ENCODE peak calls at places on chromosomes 13 and 19, in ten cellular contexts. O is transverse colon, I is spleen, H is stomach, T is upper lobe of left lung, U is endothelial cell of umbilical vein, G is breast epithelium, P is sigmoid colon, C is K562, B is GM12878. K is an unnamed sample.

GRCh38 chr13:33207616-33207964 is 78.0 kb downstream of the STARD13 start:
- DNase-seq in O (no peak), I (no peak), H (no peak), T (no peak), U (peak), G (no peak), P (no peak), C (no peak), B (no peak), K (no peak)

GRCh38 chr19:38266070-38266469 is 1.7 kb downstream of the SPINT2 start:
- DNase-seq in O (no peak), I (no peak), H (no peak), T (peak), U (no peak), G (peak), P (no peak), C (no peak), B (no peak), K (no peak)

GRCh38 chr13:30346159-30346788 is 38.9 kb upstream of the KATNAL1 start:
- DNase-seq in O (peak), I (peak), H (peak), T (peak), U (no peak), G (no peak), P (no peak), C (no peak), B (peak), K (no peak)

GRCh38 chr13:110722971-110723370 is 9.5 kb downstream of the ING1 start:
- DNase-seq in O (no peak), I (no peak), H (no peak), T (no peak), U (no peak), G (no peak), P (no peak), C (no peak), B (no peak), K (no peak)

GRCh38 chr19:55225415-55225958 is 3.1 kb downstream of the TMEM86B start:
- DNase-seq in O (no peak), I (no peak), H (no peak), T (no peak), U (no peak), G (no peak), P (no peak), C (no peak), B (no peak), K (no peak)

GRCh38 chr13:25977671-25978070 is 74.1 kb downstream of the SHISA2 start:
- DNase-seq in O (no peak), I (no peak), H (no peak), T (no peak), U (peak), G (no peak), P (no peak), C (no peak), B (no peak), K (no peak)

GRCh38 chr13:47480121-47480520 is 521.0 kb downstream of the SUCLA2 start:
- DNase-seq in O (no peak), I (no peak), H (no peak), T (no peak), U (no peak), G (no peak), P (no peak), C (no peak), B (no peak), K (no peak)

GRCh38 chr13:31790992-31791391 is 51.7 kb downstream of the RXFP2 start:
- DNase-seq in O (no peak), I (no peak), H (no peak), T (no peak), U (no peak), G (no peak), P (no peak), C (no peak), B (no peak), K (no peak)

GRCh38 chr19:5031231-5032100 is 62.6 kb downstream of the KDM4B start:
- DNase-seq in O (peak), I (peak), H (peak), T (peak), U (peak), G (peak), P (peak), C (peak), B (peak), K (no peak)

GRCh38 chr13:71866173-71867091 is 572 bp downstream of the DACH1 start:
- DNase-seq in O (peak), I (peak), H (peak), T (peak), U (peak), G (peak), P (no peak), C (no peak), B (no peak), K (no peak)

GRCh38 chr19:8569066-8569761 is 8.0 kb downstream of the MYO1F start:
- DNase-seq in O (peak), I (peak), H (peak), T (peak), U (no peak), G (no peak), P (no peak), C (peak), B (peak), K (no peak)

GRCh38 chr13:97212540-97213146 is 9.5 kb upstream of the MBNL2 start:
- DNase-seq in O (peak), I (no peak), H (peak), T (no peak), U (peak), G (no peak), P (no peak), C (peak), B (no peak), K (no peak)

GRCh38 chr13:29550589-29550988 is 44.9 kb downstream of the SLC7A1 start:
- DNase-seq in O (no peak), I (no peak), H (no peak), T (no peak), U (no peak), G (no peak), P (no peak), C (no peak), B (no peak), K (no peak)

GRCh38 chr19:37778613-37779138 is 710 bp downstream of the ZNF573 start:
- DNase-seq in O (peak), I (no peak), H (no peak), T (no peak), U (no peak), G (no peak), P (no peak), C (peak), B (no peak), K (no peak)

GRCh38 chr13:28585557-28585956 is 73.4 kb upstream of the POMP start:
- DNase-seq in O (no peak), I (no peak), H (no peak), T (no peak), U (no peak), G (no peak), P (no peak), C (no peak), B (no peak), K (no peak)

GRCh38 chr13:106113796-106114195 is 421.7 kb downstream of the EFNB2 start:
- DNase-seq in O (no peak), I (no peak), H (no peak), T (no peak), U (no peak), G (no peak), P (no peak), C (no peak), B (no peak), K (no peak)

GRCh38 chr13:68232351-68233130 is 1002.4 kb upstream of the PCDH9 start:
- DNase-seq in O (no peak), I (no peak), H (no peak), T (no peak), U (no peak), G (no peak), P (no peak), C (no peak), B (no peak), K (no peak)

GRCh38 chr13:110388141-110388943 is 81.3 kb downstream of the COL4A2 start:
- DNase-seq in O (peak), I (no peak), H (no peak), T (peak), U (no peak), G (no peak), P (peak), C (no peak), B (no peak), K (no peak)

GRCh38 chr13:37109080-37109678 is 3.7 kb upstream of the CSNK1A1L start:
- DNase-seq in O (no peak), I (no peak), H (no peak), T (no peak), U (peak), G (no peak), P (no peak), C (peak), B (no peak), K (no peak)

GRCh38 chr13:57631607-57632275 is at the start of gene PCDH17:
- DNase-seq in O (peak), I (peak), H (peak), T (no peak), U (peak), G (peak), P (no peak), C (no peak), B (no peak), K (no peak)

GRCh38 chr19:11152318-11153062 is 3.1 kb downstream of the SPC24 start:
- DNase-seq in O (peak), I (no peak), H (peak), T (peak), U (peak), G (peak), P (peak), C (no peak), B (no peak), K (no peak)

GRCh38 chr19:33096005-33096404 is 15.0 kb downstream of the GPATCH1 start:
- DNase-seq in O (no peak), I (no peak), H (no peak), T (no peak), U (no peak), G (no peak), P (no peak), C (no peak), B (no peak), K (no peak)

GRCh38 chr13:99967884-99968520 is 3.6 kb downstream of the ZIC5 start:
- DNase-seq in O (no peak), I (no peak), H (no peak), T (no peak), U (no peak), G (no peak), P (peak), C (no peak), B (no peak), K (no peak)
- H3K4me3 ChIP-seq in O (no peak), I (peak), H (peak), T (no peak), U (no peak), G (peak), P (peak), C (no peak), B (no peak), K (peak)

DNA sequence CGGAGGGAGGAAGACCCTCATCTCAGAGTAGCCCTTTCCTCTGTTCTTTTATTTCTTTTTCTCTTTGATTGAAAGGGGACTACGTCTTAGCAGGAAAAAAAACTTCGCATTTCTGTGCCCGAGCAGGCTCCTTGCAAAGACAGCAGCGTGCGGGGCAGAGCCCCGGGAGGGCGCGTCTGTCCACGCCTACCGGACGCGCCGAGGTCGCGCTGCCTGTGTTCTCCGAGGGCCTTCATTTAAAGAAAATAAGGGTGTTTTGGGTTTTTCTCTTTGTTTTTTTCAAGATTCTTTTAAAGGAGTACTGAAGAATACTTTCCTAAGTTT is 29.2 kb downstream of the CERS1 start:
- DNase-seq in O (no peak), I (no peak), H (no peak), T (no peak), U (no peak), G (no peak), P (no peak), C (no peak), B (no peak), K (no peak)
- TF ChIP-seq POLR2AphosphoS5 in O (no peak), I (no peak), H (no peak), T (no peak), U (no peak), G (no peak), P (no peak), C (peak), B (no peak), K (no peak)

DNA sequence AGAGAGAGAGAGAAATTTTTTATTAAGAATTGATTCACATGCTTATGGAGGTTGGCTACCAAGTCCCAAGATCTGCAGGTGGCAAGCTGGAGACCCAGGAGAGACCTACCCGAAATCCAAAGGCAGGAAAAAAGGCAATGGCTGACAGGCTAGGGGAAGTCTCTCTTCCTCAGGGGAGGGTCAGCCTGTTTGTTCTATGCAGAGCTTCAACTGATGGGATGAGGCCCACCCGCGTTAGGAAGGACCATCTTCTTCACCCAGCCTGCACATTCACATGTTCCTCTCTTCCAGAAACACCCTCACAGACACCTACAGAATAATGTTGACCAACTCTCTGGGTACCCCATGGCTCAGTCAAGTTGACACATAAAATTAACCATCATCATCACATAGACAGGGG is 65.3 kb upstream of the SERP2 start:
- DNase-seq in O (no peak), I (no peak), H (no peak), T (no peak), U (no peak), G (no peak), P (no peak), C (no peak), B (no peak), K (peak)
- TF ChIP-seq POLR2A in O (no peak), I (no peak), H (no peak), T (no peak), U (no peak), G (no peak), P (no peak), C (no peak), B (no peak), K (no peak)

DNA sequence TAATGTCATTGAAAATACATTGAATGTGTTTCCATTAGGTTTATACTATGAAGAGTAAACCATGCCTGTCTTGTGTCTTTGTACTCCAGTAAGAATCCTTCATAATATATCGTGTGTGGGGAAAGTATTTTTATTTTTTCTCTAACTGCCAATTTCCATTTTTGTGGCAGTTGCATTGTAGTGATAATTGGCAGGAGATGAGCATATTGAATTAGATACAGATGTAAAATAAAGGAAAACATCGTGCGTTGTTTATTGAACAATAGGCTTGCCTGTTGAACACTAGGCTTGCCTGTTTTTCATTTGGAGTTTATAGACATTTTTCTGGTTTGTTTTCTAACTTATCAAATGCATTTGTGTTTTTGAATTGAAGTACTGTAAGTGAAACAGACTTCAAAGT is 218.9 kb downstream of the NBEA start:
- DNase-seq in O (no peak), I (no peak), H (no peak), T (no peak), U (no peak), G (no peak), P (no peak), C (no peak), B (no peak), K (no peak)
- H3K4me3 ChIP-seq in O (no peak), I (no peak), H (no peak), T (no peak), U (no peak), G (no peak), P (no peak), C (no peak), B (no peak), K (no peak)

DNA sequence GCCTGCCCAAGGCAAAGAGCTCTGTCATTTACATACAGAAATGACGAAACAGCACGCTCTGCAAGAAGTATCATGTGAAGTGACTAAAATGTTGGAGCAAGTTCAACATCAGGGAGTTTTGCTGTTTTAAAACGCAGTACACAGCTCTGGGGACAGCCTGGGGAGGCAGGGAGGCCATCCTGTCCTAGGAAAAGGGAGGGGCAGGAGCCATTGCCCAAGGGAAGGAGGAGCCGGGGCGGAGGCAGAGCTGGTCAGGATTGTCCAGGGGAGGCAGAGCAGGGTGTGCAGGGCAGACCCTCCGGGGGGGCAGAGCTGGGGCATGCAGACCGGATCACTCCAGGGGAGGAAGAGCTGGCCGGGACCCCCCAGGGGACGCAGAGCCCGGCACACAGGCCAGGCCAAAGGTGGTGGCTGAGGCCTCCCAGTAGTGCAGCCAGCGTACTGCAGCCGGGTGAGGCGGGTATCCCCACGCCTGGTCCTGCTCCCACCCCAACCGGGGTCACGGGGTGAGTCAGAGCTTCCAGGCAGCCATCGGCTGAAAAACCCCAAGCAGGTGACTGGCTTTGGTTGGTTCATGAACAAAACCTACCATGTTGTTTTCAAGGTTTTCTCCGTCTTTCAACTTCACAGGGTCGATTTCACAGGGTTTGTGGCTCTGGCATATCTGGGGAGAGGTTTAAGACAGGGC is 41.9 kb upstream of the C13orf46 start:
- DNase-seq in O (peak), I (no peak), H (peak), T (peak), U (no peak), G (no peak), P (no peak), C (no peak), B (no peak), K (no peak)
- TF ChIP-seq POLR2AphosphoS5 in O (no peak), I (peak), H (no peak), T (no peak), U (peak), G (no peak), P (no peak), C (no peak), B (no peak), K (peak)

GRCh38 chr19:12497032-12497431 is 12.4 kb upstream of the ZNF709 start:
- DNase-seq in O (no peak), I (no peak), H (no peak), T (no peak), U (no peak), G (no peak), P (no peak), C (no peak), B (no peak), K (no peak)

GRCh38 chr19:12496480-12496879 is 11.9 kb upstream of the ZNF709 start:
- DNase-seq in O (no peak), I (no peak), H (no peak), T (no peak), U (no peak), G (no peak), P (no peak), C (no peak), B (no peak), K (no peak)

GRCh38 chr19:12494260-12494860 is 9.7 kb upstream of the ZNF709 start:
- DNase-seq in O (no peak), I (no peak), H (no peak), T (no peak), U (no peak), G (no peak), P (no peak), C (no peak), B (no peak), K (no peak)

DNA sequence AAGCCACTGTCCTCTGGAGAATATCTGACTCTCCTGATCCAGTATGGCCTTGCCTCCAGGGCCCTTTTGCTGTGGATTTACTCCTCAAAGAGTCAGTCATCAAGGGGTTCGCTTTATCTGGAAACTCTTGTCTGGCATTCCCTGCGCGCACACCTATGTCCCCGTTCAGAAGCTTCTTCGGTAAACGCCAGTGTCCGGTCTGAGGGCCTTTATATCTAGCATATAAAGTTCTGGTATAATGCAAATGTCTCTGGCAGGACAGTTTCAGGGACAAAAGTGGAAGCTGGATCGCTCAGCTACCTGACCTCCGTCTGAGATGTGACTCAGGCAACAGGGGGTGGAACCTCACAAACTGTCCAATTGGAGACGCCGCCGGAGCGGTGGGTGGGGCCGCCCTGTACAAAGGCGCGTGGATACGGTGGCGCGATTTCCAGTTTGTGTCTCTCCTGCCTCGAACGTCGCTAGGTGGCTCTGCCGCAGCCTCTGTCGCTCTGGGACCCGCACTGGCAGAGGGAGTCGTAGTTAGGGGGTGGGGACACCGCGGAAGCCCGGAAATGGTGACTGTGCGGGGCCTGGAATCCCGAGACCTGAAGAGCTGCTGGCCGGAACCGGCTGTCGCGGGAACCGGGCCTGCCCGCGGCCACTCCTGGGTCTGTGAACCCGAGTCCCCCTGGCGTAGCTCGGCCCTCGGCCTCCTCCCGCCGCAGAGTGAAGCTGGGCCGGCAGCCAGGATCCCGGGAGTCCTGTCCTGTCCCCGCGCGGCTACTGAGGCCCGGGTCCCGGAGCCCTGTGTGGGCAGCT is 10.6 kb upstream of the ZNF709 start:
- DNase-seq in O (peak), I (peak), H (peak), T (peak), U (peak), G (peak), P (peak), C (peak), B (peak), K (peak)
- TF ChIP-seq POLR2A in O (peak), I (no peak), H (no peak), T (peak), U (no peak), G (peak), P (no peak), C (peak), B (peak), K (no peak)

DNA sequence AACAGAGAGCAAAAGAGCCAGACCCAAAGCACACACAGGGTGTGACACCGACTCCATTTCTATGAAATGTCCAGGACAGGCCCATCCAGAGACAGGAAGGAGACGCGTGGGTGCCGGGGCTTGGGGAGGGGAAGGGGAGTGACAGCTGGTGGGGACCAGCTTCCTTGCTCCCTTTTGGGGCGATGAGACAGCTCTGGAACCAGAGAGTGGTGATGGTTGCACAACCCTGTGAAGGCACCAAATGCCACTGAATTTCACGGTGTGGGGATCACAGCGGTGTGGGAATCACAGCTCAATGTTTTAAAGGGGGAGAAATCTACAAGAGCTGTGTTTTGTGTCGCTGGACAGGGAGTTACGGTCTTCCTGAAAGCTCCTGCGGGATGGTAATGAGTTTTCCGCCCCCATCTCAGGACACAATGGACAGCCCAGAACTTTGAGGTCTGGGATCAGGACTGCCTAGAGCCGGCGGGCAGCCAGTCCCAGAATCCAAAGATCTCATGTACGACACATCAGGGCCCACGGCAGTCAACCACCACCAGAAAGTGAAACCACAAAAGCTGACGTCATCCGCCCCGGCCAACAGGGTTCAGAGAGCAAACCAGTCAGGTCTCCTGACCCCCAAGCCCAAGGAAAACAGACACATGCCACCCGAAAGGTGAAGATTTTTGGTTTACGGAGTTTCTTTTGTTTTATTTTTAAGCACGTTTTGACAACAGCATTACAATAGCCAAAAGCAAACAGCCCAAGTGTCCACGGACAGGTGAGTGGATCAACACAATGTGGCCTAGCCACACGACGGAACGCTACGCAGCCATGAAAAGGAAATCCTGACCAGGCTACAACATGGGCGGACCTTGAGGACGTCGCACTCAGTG is 7.3 kb downstream of the SGTA start:
- DNase-seq in O (peak), I (peak), H (peak), T (peak), U (peak), G (no peak), P (no peak), C (peak), B (no peak), K (no peak)
- H3K4me3 ChIP-seq in O (no peak), I (no peak), H (no peak), T (no peak), U (peak), G (peak), P (peak), C (no peak), B (no peak), K (no peak)